ENCODE peak calls at places on chromosomes 12 and 14, in nine cellular contexts. T is GM20000; W is stomach; G is fibroblast of mammary gland; A is GM10248; Q is NB4; R is nephron progenitor cell; X is CD8-positive, alpha-beta T cell; K is thoracic aorta. S is an unnamed sample.

GRCh38 chr12:110733857-110734373 is 8.8 kb downstream of the PPP1CC start:
- DNase-seq in Q (no peak), K (no peak), W (no peak), X (no peak), G (no peak), A (no peak), R (no peak), T (no peak), S (no peak)

GRCh38 chr12:87756111-87756510 is 273.1 kb downstream of the C12orf50 start:
- DNase-seq in R (no peak), Q (peak), X (no peak), G (peak), T (no peak), K (no peak), W (no peak), A (no peak), S (no peak)

GRCh38 chr12:30484658-30485057 is 211.0 kb downstream of the IPO8 start:
- DNase-seq in T (no peak), W (no peak), K (no peak), X (no peak), G (no peak), R (no peak), Q (no peak), A (no peak), S (no peak)

GRCh38 chr12:12178545-12178944 is 88.3 kb downstream of the LRP6 start:
- DNase-seq in T (no peak), K (no peak), W (no peak), X (no peak), Q (no peak), A (no peak), R (no peak), G (peak), S (no peak)

GRCh38 chr14:72104011-72104613 is 171.9 kb downstream of the RGS6 start:
- DNase-seq in X (peak), R (peak), W (no peak), Q (peak), G (no peak), T (peak), K (no peak), A (peak), S (no peak)

GRCh38 chr12:130664772-130665171 is 51.3 kb downstream of the RIMBP2 start:
- DNase-seq in R (no peak), G (no peak), A (no peak), K (no peak), Q (no peak), T (no peak), W (no peak), X (no peak), S (peak)

GRCh38 chr14:61179776-61180398 is 101.3 kb downstream of the TMEM30B start:
- DNase-seq in A (no peak), X (no peak), R (no peak), K (no peak), W (no peak), G (peak), T (no peak), Q (no peak), S (no peak)

GRCh38 chr12:93599192-93599591 is 26.7 kb downstream of the SOCS2 start:
- DNase-seq in K (no peak), T (no peak), R (no peak), Q (no peak), G (no peak), X (no peak), A (no peak), W (no peak), S (no peak)

GRCh38 chr12:45518516-45519235 is 210.8 kb upstream of the ARID2 start:
- DNase-seq in K (no peak), X (peak), G (no peak), W (no peak), R (no peak), A (peak), Q (peak), T (peak), S (no peak)

GRCh38 chr12:118645219-118645618 is 268.9 kb downstream of the SUDS3 start:
- DNase-seq in A (no peak), R (peak), Q (peak), T (no peak), W (no peak), K (no peak), X (no peak), G (no peak), S (no peak)

GRCh38 chr12:26062566-26062965 is 62.3 kb downstream of the BHLHE41 start:
- DNase-seq in T (no peak), G (peak), K (no peak), R (no peak), Q (no peak), W (no peak), X (no peak), A (no peak), S (no peak)

GRCh38 chr12:24991209-24992049 is 42.5 kb upstream of the BCAT1 start:
- DNase-seq in W (no peak), T (peak), X (no peak), K (no peak), A (peak), Q (peak), R (no peak), G (peak), S (no peak)

GRCh38 chr12:93459992-93460391 is 7.3 kb upstream of the MRPL42 start:
- DNase-seq in T (no peak), A (no peak), K (no peak), X (no peak), W (no peak), G (no peak), R (no peak), Q (no peak), S (no peak)

GRCh38 chr12:4825139-4825858 is 84.4 kb upstream of the KCNA1 start:
- DNase-seq in X (no peak), Q (peak), T (no peak), W (no peak), G (no peak), R (no peak), K (no peak), A (no peak), S (no peak)

GRCh38 chr14:23638414-23639047 is 2.4 kb downstream of the DHRS2 start:
- DNase-seq in R (no peak), T (no peak), W (no peak), G (no peak), X (no peak), Q (no peak), A (peak), K (no peak), S (no peak)

GRCh38 chr14:55807059-55807499 is 227.1 kb downstream of the KTN1 start:
- DNase-seq in W (peak), G (peak), Q (no peak), A (no peak), T (no peak), K (peak), X (peak), R (no peak), S (no peak)

GRCh38 chr12:102413396-102413795 is 67.0 kb downstream of the IGF1 start:
- DNase-seq in T (no peak), W (no peak), R (no peak), Q (no peak), X (no peak), A (no peak), G (no peak), K (no peak), S (no peak)

GRCh38 chr14:74417611-74418010 is 8.4 kb downstream of the SYNDIG1L start:
- DNase-seq in R (no peak), X (no peak), W (no peak), A (no peak), Q (no peak), K (no peak), G (no peak), T (no peak), S (no peak)

GRCh38 chr12:55955800-55956508 is 9.9 kb downstream of the PMEL start:
- DNase-seq in G (peak), R (no peak), W (peak), K (no peak), Q (peak), X (peak), T (no peak), A (no peak), S (no peak)

GRCh38 chr14:41506552-41506951 is 100.1 kb upstream of the LRFN5 start:
- DNase-seq in R (no peak), X (no peak), K (no peak), A (no peak), T (no peak), W (no peak), Q (no peak), G (no peak), S (no peak)

GRCh38 chr12:33438890-33439586 is 581 bp downstream of the SYT10 start:
- DNase-seq in Q (no peak), G (peak), A (peak), K (no peak), W (no peak), X (no peak), T (peak), R (peak), S (no peak)

GRCh38 chr12:28583771-28584261 is 393.6 kb downstream of the CCDC91 start:
- DNase-seq in A (no peak), T (no peak), W (no peak), K (no peak), X (no peak), Q (peak), G (peak), R (no peak), S (no peak)
- TF ChIP-seq CTCF in A (no peak), T (no peak), W (no peak), K (no peak), X (no peak), Q (peak), G (peak), R (no peak), S (peak)

GRCh38 chr12:23361971-23362370 is 587.5 kb downstream of the SOX5 start:
- DNase-seq in Q (peak), T (no peak), R (no peak), K (no peak), W (no peak), X (no peak), G (no peak), A (no peak), S (no peak)
- TF ChIP-seq CTCF in Q (peak), T (no peak), R (no peak), K (no peak), W (no peak), X (no peak), G (no peak), A (no peak), S (peak)

DNA sequence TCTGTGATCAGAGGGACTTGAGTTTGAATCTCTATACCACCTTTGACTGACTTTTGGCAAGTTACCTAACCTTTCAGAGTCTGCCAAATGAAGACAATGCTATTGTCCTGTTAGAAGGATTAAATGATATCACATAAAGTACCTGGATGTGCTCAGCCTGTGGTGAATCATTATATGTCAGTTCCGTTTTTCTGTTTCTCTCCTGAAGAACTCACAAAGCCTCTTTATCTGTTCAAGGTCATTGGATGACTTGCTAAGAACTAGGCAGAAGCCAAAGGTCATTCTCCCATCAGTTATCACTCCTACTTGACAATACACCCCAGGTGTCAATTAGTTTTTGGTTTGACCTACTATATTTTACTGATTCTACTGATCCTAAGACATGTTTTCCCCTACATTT is 174.6 kb downstream of the CACNA1C start:
- DNase-seq in R (no peak), W (no peak), X (no peak), Q (no peak), A (no peak), K (no peak), G (no peak), T (no peak), S (no peak)
- TF ChIP-seq CTCF in R (no peak), W (no peak), X (no peak), Q (no peak), A (no peak), K (no peak), G (no peak), T (no peak), S (no peak)

DNA sequence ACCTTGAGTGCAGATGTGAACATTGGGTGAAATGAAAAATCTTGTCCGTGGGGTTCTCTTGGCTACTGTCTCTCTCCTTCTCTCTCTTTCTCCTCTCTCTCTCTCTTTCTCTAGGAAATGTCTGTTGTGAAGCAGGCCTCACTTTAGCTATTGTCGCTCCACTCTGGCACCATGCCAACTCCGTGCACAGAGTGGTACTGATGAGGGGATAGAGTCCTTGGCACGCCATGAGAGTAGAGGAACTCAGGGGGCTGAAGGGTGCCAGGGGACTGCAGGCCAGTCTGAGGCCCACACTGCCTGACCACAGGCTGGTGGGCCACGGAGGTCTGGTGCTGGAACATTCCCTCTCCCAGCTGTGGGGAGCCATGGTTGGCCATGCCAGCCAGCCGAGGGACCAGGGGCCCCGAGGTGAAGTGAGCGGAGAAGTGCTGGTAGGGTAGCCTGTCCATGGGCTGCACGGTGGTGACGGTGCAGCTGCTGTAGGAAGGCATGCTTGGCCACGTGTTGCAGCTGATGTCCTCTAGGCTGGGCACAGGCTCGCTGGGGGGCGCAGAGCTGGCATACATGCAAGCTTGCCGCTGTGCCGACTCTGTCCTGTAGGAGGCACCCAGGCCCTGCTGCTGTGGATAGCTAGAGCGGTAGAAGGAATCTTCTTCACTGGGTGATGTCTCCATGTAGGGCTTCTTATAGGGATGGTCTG is 50.4 kb downstream of the TBX5 start:
- DNase-seq in G (no peak), T (no peak), R (peak), A (no peak), W (no peak), X (no peak), Q (peak), K (no peak), S (no peak)
- TF ChIP-seq CTCF in G (no peak), T (peak), R (no peak), A (no peak), W (no peak), X (no peak), Q (peak), K (no peak), S (no peak)

GRCh38 chr14:101084436-101084826 is 180.9 kb upstream of the RTL1 start:
- DNase-seq in A (no peak), X (no peak), R (no peak), K (no peak), G (no peak), W (peak), Q (no peak), T (no peak), S (no peak)

GRCh38 chr14:101082036-101082435 is 178.5 kb upstream of the RTL1 start:
- DNase-seq in A (no peak), G (no peak), Q (no peak), R (no peak), T (no peak), K (no peak), W (peak), X (no peak), S (no peak)

GRCh38 chr14:101082436-101083384 is 179.2 kb upstream of the RTL1 start:
- DNase-seq in X (no peak), T (no peak), A (no peak), Q (no peak), G (no peak), K (no peak), W (peak), R (no peak), S (no peak)

GRCh38 chr14:101080922-101081593 is 177.5 kb upstream of the RTL1 start:
- DNase-seq in Q (no peak), G (no peak), A (no peak), T (no peak), K (no peak), W (no peak), R (no peak), X (no peak), S (no peak)

DNA sequence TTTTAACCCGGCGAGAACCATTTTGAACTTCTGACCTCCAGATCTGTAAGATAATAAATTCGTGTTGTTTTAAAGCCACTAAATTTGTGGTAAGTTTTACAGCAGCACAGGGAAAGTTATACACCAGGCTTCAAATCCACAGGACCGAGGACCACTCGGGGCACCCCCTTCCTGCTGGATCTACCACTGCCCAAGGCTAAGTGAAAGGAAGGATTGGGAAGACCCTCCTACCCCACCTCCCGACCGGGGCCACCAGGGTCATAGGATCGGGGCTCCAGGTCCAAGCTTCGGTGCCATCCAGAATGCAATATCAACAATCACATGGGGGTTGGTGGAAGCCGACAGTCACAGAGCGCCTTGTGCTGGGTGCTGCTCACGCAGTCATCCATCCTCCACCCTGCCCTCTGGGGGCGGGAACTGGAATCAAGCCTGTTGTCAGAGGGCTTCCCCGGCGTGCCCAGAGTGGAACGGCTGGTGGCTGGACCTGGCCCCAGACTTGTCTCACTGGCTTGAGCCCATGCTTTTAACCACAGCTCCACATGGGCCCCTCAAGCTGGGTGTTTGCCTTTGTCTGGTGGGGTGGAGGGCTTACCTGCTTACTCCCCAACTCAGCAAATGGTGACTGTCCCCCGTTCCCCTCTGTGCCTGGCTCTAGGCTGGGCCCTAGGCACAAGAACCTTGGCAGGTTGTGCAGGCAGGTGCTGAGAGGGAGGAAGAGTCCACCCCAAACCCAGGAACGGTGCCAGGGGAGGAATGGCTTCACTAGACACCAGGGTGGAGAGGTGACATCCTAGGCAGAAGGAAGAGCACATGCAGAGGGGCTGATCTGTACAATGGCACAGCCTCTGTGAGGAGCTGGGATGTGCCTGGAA is 180.3 kb upstream of the RTL1 start:
- DNase-seq in A (no peak), G (no peak), K (no peak), T (no peak), Q (peak), X (no peak), W (peak), R (no peak), S (peak)
- TF ChIP-seq CTCF in A (no peak), G (peak), K (no peak), T (no peak), Q (peak), X (no peak), W (no peak), R (no peak), S (peak)

GRCh38 chr12:125512541-125513298 is 447.5 kb downstream of the AACS start:
- DNase-seq in A (no peak), G (no peak), Q (peak), K (no peak), T (no peak), X (no peak), W (no peak), R (no peak), S (no peak)

GRCh38 chr12:125518074-125518473 is 452.8 kb downstream of the AACS start:
- DNase-seq in T (no peak), A (no peak), W (no peak), Q (peak), G (no peak), K (no peak), R (peak), X (no peak), S (no peak)

GRCh38 chr12:125519026-125519651 is 453.9 kb downstream of the AACS start:
- DNase-seq in X (no peak), K (no peak), T (no peak), G (no peak), A (no peak), W (peak), Q (no peak), R (no peak), S (no peak)

GRCh38 chr12:125515887-125516286 is 450.7 kb downstream of the AACS start:
- DNase-seq in R (no peak), T (no peak), Q (no peak), G (no peak), A (no peak), W (no peak), K (no peak), X (no peak), S (no peak)
- TF ChIP-seq CTCF in R (no peak), T (no peak), Q (no peak), G (no peak), A (no peak), W (no peak), K (no peak), X (no peak), S (no peak)

GRCh38 chr12:124369055-124369900 is 74.4 kb downstream of the RFLNA start:
- DNase-seq in X (no peak), R (no peak), K (peak), A (no peak), T (no peak), W (peak), Q (no peak), G (peak), S (no peak)
- TF ChIP-seq CTCF in X (no peak), R (no peak), K (peak), A (no peak), T (no peak), W (peak), Q (no peak), G (no peak), S (peak)

GRCh38 chr12:39988574-39988973 is 117.3 kb downstream of the SLC2A13 start:
- DNase-seq in W (no peak), X (no peak), G (no peak), K (no peak), R (no peak), T (no peak), Q (no peak), A (no peak), S (no peak)
- TF ChIP-seq CTCF in W (no peak), X (no peak), G (no peak), K (no peak), R (no peak), T (no peak), Q (no peak), A (no peak), S (no peak)